ENCODE peak calls at places on chromosomes 12 and 14, in nine cellular contexts. Z is adrenal gland; M is T follicular helper cell; T is effector memory CD8-positive, alpha-beta T cell; E is AG04450; I is D721Med; R is EH; G is astrocyte of the spinal cord; A is mucosa of descending colon. V is an unnamed sample.

GRCh38 chr12:12432373-12432772 is 75.5 kb downstream of the BORCS5 start:
- DNase-seq in G (peak), Z (no peak), R (peak), T (no peak), I (no peak), E (peak), M (no peak), A (peak), V (no peak)

GRCh38 chr14:50773632-50774541 is 57.1 kb downstream of the NIN start:
- DNase-seq in Z (peak), I (peak), G (peak), M (no peak), T (no peak), E (no peak), R (peak), A (peak), V (no peak)

GRCh38 chr12:117037296-117038022 is 61.8 kb downstream of the TESC start:
- DNase-seq in A (no peak), R (no peak), I (no peak), Z (no peak), M (no peak), T (no peak), G (no peak), E (peak), V (no peak)

GRCh38 chr14:100638211-100638855 is 51.1 kb upstream of the BEGAIN start:
- DNase-seq in A (no peak), E (no peak), G (no peak), M (no peak), R (no peak), Z (no peak), T (no peak), I (no peak), V (no peak)

GRCh38 chr14:89498836-89499235 is 81.8 kb upstream of the FOXN3 start:
- DNase-seq in E (no peak), A (no peak), T (no peak), G (no peak), M (no peak), I (no peak), R (no peak), Z (no peak), V (no peak)

GRCh38 chr12:104328790-104329189 is 25.3 kb downstream of the EID3 start:
- DNase-seq in R (no peak), Z (no peak), E (no peak), A (no peak), T (no peak), M (no peak), I (no peak), G (no peak), V (no peak)

GRCh38 chr12:29350080-29350479 is 30.9 kb downstream of the ERGIC2 start:
- DNase-seq in M (no peak), T (no peak), R (peak), I (no peak), G (peak), A (no peak), Z (no peak), E (no peak), V (no peak)

GRCh38 chr12:4829793-4830162 is 79.9 kb upstream of the KCNA1 start:
- DNase-seq in T (no peak), G (no peak), A (no peak), E (no peak), Z (no peak), M (no peak), R (no peak), I (no peak), V (no peak)

GRCh38 chr12:19546611-19547162 is 107.4 kb downstream of the AEBP2 start:
- DNase-seq in A (no peak), T (no peak), I (no peak), Z (no peak), M (no peak), G (peak), E (no peak), R (peak), V (no peak)

GRCh38 chr12:57270966-57271470 is 20.0 kb upstream of the STAC3 start:
- DNase-seq in Z (no peak), T (no peak), E (no peak), A (no peak), G (no peak), I (no peak), M (no peak), R (no peak), V (no peak)

GRCh38 chr12:87667378-87667777 is 361.8 kb downstream of the C12orf50 start:
- DNase-seq in R (no peak), M (no peak), E (no peak), Z (no peak), A (no peak), G (peak), I (no peak), T (no peak), V (no peak)

GRCh38 chr14:49218436-49219092 is 367.6 kb downstream of the RPS29 start:
- DNase-seq in R (no peak), Z (no peak), E (no peak), I (no peak), A (peak), T (no peak), G (peak), M (no peak), V (no peak)

GRCh38 chr12:62296001-62296400 is 35.8 kb downstream of the USP15 start:
- DNase-seq in M (no peak), A (no peak), T (no peak), G (no peak), R (no peak), Z (no peak), E (no peak), I (no peak), V (no peak)

GRCh38 chr12:112798019-112798760 is 6.6 kb downstream of the RPH3A start:
- DNase-seq in T (no peak), G (no peak), I (no peak), E (no peak), R (no peak), A (no peak), M (no peak), Z (no peak), V (no peak)

GRCh38 chr12:109223211-109223610 is 85.9 kb downstream of the FOXN4 start:
- DNase-seq in R (no peak), I (no peak), A (no peak), M (no peak), E (no peak), T (no peak), Z (no peak), G (no peak), V (no peak)

GRCh38 chr14:104794641-104795467 is 694 bp downstream of the AKT1 start:
- DNase-seq in M (no peak), Z (no peak), A (peak), R (peak), G (peak), I (no peak), T (peak), E (no peak), V (peak)

GRCh38 chr12:112973712-112974305 is 4.5 kb upstream of the OAS2 start:
- DNase-seq in A (no peak), E (no peak), Z (no peak), M (no peak), G (no peak), R (peak), I (no peak), T (no peak), V (no peak)

GRCh38 chr14:100523536-100524025 is 63.6 kb downstream of the BEGAIN start:
- DNase-seq in T (no peak), I (no peak), M (no peak), R (no peak), A (peak), G (no peak), E (no peak), Z (no peak), V (peak)

GRCh38 chr12:53480425-53481107 is 18.7 kb downstream of the MAP3K12 start:
- DNase-seq in G (no peak), R (no peak), E (no peak), A (no peak), I (no peak), Z (no peak), M (no peak), T (no peak), V (no peak)

GRCh38 chr12:58588771-58589170 is 331.5 kb downstream of the LRIG3 start:
- DNase-seq in I (no peak), M (no peak), T (no peak), E (no peak), G (no peak), A (no peak), Z (no peak), R (peak), V (no peak)

GRCh38 chr12:27178723-27179398 is 65.2 kb upstream of the STK38L start:
- DNase-seq in R (peak), T (no peak), Z (no peak), E (no peak), G (peak), A (no peak), M (no peak), I (no peak), V (no peak)

GRCh38 chr14:89060191-89060590 is 235.7 kb downstream of the TTC8 start:
- DNase-seq in E (no peak), R (peak), I (no peak), Z (no peak), G (no peak), M (no peak), T (no peak), A (no peak), V (no peak)

GRCh38 chr12:108646597-108647190 is 13.0 kb upstream of the SELPLG start:
- DNase-seq in T (no peak), R (no peak), E (no peak), G (no peak), I (no peak), Z (no peak), A (no peak), M (no peak), V (no peak)

GRCh38 chr14:91410781-91411536 is 6.7 kb downstream of the CCDC88C start:
- DNase-seq in R (no peak), I (peak), T (no peak), Z (no peak), M (no peak), A (no peak), G (no peak), E (no peak), V (no peak)

GRCh38 chr14:74905595-74906142 is 17.4 kb downstream of the RPS6KL1 start:
- DNase-seq in R (peak), Z (peak), T (peak), M (peak), A (peak), G (peak), E (no peak), I (peak), V (peak)

GRCh38 chr12:68207276-68207675 is 18.3 kb downstream of the IL26 start:
- DNase-seq in Z (no peak), E (no peak), T (no peak), I (no peak), G (no peak), M (no peak), R (no peak), A (no peak), V (no peak)